ENCODE peak calls at places on chromosome 18, in five cellular contexts. One of them, this sample, is unnamed.

GRCh38 chr18:78728301-78729098 is 251.1 kb upstream of the SALL3 start:
- DNase-seq in neural progenitor cell: no peak
- DNase-seq in IMR-90: no peak
- DNase-seq in adipocyte: no peak
- DNase-seq in fibroblast of lung: no peak
- DNase-seq in this sample: no peak

GRCh38 chr18:38297910-38298309 is 732.3 kb upstream of the CELF4 start:
- DNase-seq in neural progenitor cell: no peak
- DNase-seq in IMR-90: no peak
- DNase-seq in adipocyte: no peak
- DNase-seq in fibroblast of lung: no peak
- DNase-seq in this sample: no peak

GRCh38 chr18:68925268-68925667 is 127.4 kb downstream of the CCDC102B start:
- DNase-seq in neural progenitor cell: peak; percentile 33
- DNase-seq in IMR-90: no peak
- DNase-seq in adipocyte: peak; percentile 45
- DNase-seq in fibroblast of lung: peak; percentile 12
- DNase-seq in this sample: peak; percentile 9

GRCh38 chr18:80247403-80247916 is at the start of gene PARD6G:
- DNase-seq in neural progenitor cell: peak; percentile 90
- DNase-seq in IMR-90: peak; percentile 60
- DNase-seq in adipocyte: peak; percentile 95
- DNase-seq in fibroblast of lung: peak; percentile 64
- DNase-seq in this sample: peak; percentile 63

GRCh38 chr18:69628774-69629359 is 228.2 kb downstream of the DOK6 start:
- DNase-seq in neural progenitor cell: no peak
- DNase-seq in IMR-90: no peak
- DNase-seq in adipocyte: no peak
- DNase-seq in fibroblast of lung: no peak
- DNase-seq in this sample: no peak

GRCh38 chr18:36493349-36494281 is 196.1 kb downstream of the FHOD3 start:
- DNase-seq in neural progenitor cell: peak; percentile 55
- DNase-seq in IMR-90: peak; percentile 51
- DNase-seq in adipocyte: no peak
- DNase-seq in fibroblast of lung: no peak
- DNase-seq in this sample: no peak

GRCh38 chr18:13583567-13584245 is 142.7 kb downstream of the FAM210A start:
- DNase-seq in neural progenitor cell: peak; percentile 62
- DNase-seq in IMR-90: no peak
- DNase-seq in adipocyte: no peak
- DNase-seq in fibroblast of lung: no peak
- DNase-seq in this sample: no peak

GRCh38 chr18:63578357-63578958 is 8.7 kb upstream of the SERPINB13 start:
- DNase-seq in neural progenitor cell: peak; percentile 55
- DNase-seq in IMR-90: peak; percentile 36
- DNase-seq in adipocyte: peak; percentile 75
- DNase-seq in fibroblast of lung: peak; percentile 36
- DNase-seq in this sample: peak; percentile 69

GRCh38 chr18:61893304-61893970 is 630 bp upstream of the RNF152 start:
- DNase-seq in neural progenitor cell: peak; percentile 81
- DNase-seq in IMR-90: peak; percentile 61
- DNase-seq in adipocyte: peak; percentile 75
- DNase-seq in fibroblast of lung: peak; percentile 35
- DNase-seq in this sample: no peak

GRCh38 chr18:43774497-43774896 is 497.2 kb upstream of the SYT4 start:
- DNase-seq in neural progenitor cell: peak; percentile 50
- DNase-seq in IMR-90: no peak
- DNase-seq in adipocyte: no peak
- DNase-seq in fibroblast of lung: no peak
- DNase-seq in this sample: no peak

GRCh38 chr18:28916436-28916835 is 739.5 kb upstream of the CDH2 start:
- DNase-seq in neural progenitor cell: no peak
- DNase-seq in IMR-90: no peak
- DNase-seq in adipocyte: no peak
- DNase-seq in fibroblast of lung: no peak
- DNase-seq in this sample: no peak

GRCh38 chr18:28412521-28412920 is 235.6 kb upstream of the CDH2 start:
- DNase-seq in neural progenitor cell: no peak
- DNase-seq in IMR-90: no peak
- DNase-seq in adipocyte: no peak
- DNase-seq in fibroblast of lung: no peak
- DNase-seq in this sample: no peak

GRCh38 chr18:43587538-43588153 is 310.4 kb upstream of the SYT4 start:
- DNase-seq in neural progenitor cell: peak; percentile 37
- DNase-seq in IMR-90: peak; percentile 41
- DNase-seq in adipocyte: peak; percentile 73
- DNase-seq in fibroblast of lung: peak; percentile 64
- DNase-seq in this sample: peak; percentile 34

GRCh38 chr18:62716679-62717058 is 1.3 kb downstream of the PHLPP1 start:
- DNase-seq in neural progenitor cell: peak; percentile 79
- DNase-seq in IMR-90: no peak
- DNase-seq in adipocyte: peak; percentile 66
- DNase-seq in fibroblast of lung: peak; percentile 14
- DNase-seq in this sample: peak; percentile 39

GRCh38 chr18:46632401-46633089 is 24.5 kb downstream of the LOXHD1 start:
- DNase-seq in neural progenitor cell: no peak
- DNase-seq in IMR-90: peak; percentile 17
- DNase-seq in adipocyte: no peak
- DNase-seq in fibroblast of lung: no peak
- DNase-seq in this sample: peak; percentile 61

GRCh38 chr18:40698129-40698528 is 1256.9 kb upstream of the PIK3C3 start:
- DNase-seq in neural progenitor cell: no peak
- DNase-seq in IMR-90: no peak
- DNase-seq in adipocyte: no peak
- DNase-seq in fibroblast of lung: no peak
- DNase-seq in this sample: no peak

GRCh38 chr18:36446059-36446458 is 148.5 kb downstream of the FHOD3 start:
- DNase-seq in neural progenitor cell: no peak
- DNase-seq in IMR-90: peak; percentile 33
- DNase-seq in adipocyte: no peak
- DNase-seq in fibroblast of lung: no peak
- DNase-seq in this sample: peak; percentile 64

GRCh38 chr18:72848534-72849237 is 19.1 kb downstream of the NETO1 start:
- DNase-seq in neural progenitor cell: no peak
- DNase-seq in IMR-90: no peak
- DNase-seq in adipocyte: no peak
- DNase-seq in fibroblast of lung: no peak
- DNase-seq in this sample: peak; percentile 88

GRCh38 chr18:59220784-59221765 is 1.1 kb downstream of the GRP start:
- DNase-seq in neural progenitor cell: peak; percentile 59
- DNase-seq in IMR-90: no peak
- DNase-seq in adipocyte: no peak
- DNase-seq in fibroblast of lung: no peak
- DNase-seq in this sample: no peak

GRCh38 chr18:23422751-23423418 is 30.2 kb upstream of the RIOK3 start:
- DNase-seq in neural progenitor cell: no peak
- DNase-seq in IMR-90: peak; percentile 16
- DNase-seq in adipocyte: peak; percentile 45
- DNase-seq in fibroblast of lung: peak; percentile 21
- DNase-seq in this sample: peak; percentile 91

GRCh38 chr18:13474907-13475306 is 251.5 kb downstream of the FAM210A start:
- DNase-seq in neural progenitor cell: no peak
- DNase-seq in IMR-90: no peak
- DNase-seq in adipocyte: no peak
- DNase-seq in fibroblast of lung: no peak
- DNase-seq in this sample: no peak

GRCh38 chr18:58967643-58968291 is 103.1 kb downstream of the ZNF532 start:
- DNase-seq in neural progenitor cell: no peak
- DNase-seq in IMR-90: peak; percentile 42
- DNase-seq in adipocyte: no peak
- DNase-seq in fibroblast of lung: peak; percentile 44
- DNase-seq in this sample: no peak

GRCh38 chr18:596288-596881 is 403 bp upstream of the CLUL1 start:
- DNase-seq in neural progenitor cell: peak; percentile 87
- DNase-seq in IMR-90: no peak
- DNase-seq in adipocyte: no peak
- DNase-seq in fibroblast of lung: no peak
- DNase-seq in this sample: peak; percentile 61

GRCh38 chr18:44051088-44051487 is 629.6 kb upstream of the SETBP1 start:
- DNase-seq in neural progenitor cell: peak; percentile 36
- DNase-seq in IMR-90: no peak
- DNase-seq in adipocyte: peak; percentile 11
- DNase-seq in fibroblast of lung: no peak
- DNase-seq in this sample: no peak

GRCh38 chr18:1149709-1150108 is 245.0 kb downstream of the ADCYAP1 start:
- DNase-seq in neural progenitor cell: no peak
- DNase-seq in IMR-90: no peak
- DNase-seq in adipocyte: no peak
- DNase-seq in fibroblast of lung: no peak
- DNase-seq in this sample: no peak

GRCh38 chr18:33666915-33667314 is 88.9 kb downstream of the ASXL3 start:
- DNase-seq in neural progenitor cell: no peak
- DNase-seq in IMR-90: no peak
- DNase-seq in adipocyte: no peak
- DNase-seq in fibroblast of lung: no peak
- DNase-seq in this sample: no peak

GRCh38 chr18:12438257-12438656 is 30.5 kb downstream of the PRELID3A start:
- DNase-seq in neural progenitor cell: no peak
- DNase-seq in IMR-90: no peak
- DNase-seq in adipocyte: no peak
- DNase-seq in fibroblast of lung: no peak
- DNase-seq in this sample: no peak

GRCh38 chr18:12441475-12442035 is 33.8 kb downstream of the PRELID3A start:
- DNase-seq in neural progenitor cell: no peak
- DNase-seq in IMR-90: no peak
- DNase-seq in adipocyte: no peak
- DNase-seq in fibroblast of lung: no peak
- DNase-seq in this sample: no peak

GRCh38 chr18:12449040-12449814 is 41.5 kb downstream of the PRELID3A start:
- DNase-seq in neural progenitor cell: peak; percentile 38
- DNase-seq in IMR-90: no peak
- DNase-seq in adipocyte: no peak
- DNase-seq in fibroblast of lung: no peak
- DNase-seq in this sample: no peak

GRCh38 chr18:12442946-12443345 is 35.2 kb downstream of the PRELID3A start:
- DNase-seq in neural progenitor cell: no peak
- DNase-seq in IMR-90: peak; percentile 75
- DNase-seq in adipocyte: no peak
- DNase-seq in fibroblast of lung: no peak
- DNase-seq in this sample: peak; percentile 42

DNA sequence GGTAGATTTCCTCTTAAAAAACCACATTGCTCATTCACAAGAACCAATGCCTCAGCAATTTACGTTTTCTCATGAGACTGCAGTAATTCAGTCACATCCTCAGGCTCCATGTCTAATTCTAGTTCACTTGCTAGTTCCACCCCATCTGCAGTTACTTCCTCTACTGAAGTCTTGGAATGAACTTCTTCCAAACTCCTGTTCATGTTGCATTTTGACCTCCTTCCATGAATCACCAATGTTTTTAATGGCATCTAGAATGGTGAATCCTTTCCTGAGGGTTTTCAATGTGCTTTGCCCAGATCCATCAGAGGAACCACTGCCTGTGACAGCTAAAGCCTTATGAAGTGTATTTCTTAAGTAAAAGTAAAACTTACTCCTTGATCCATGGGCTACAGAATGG is 35.9 kb downstream of the PRELID3A start:
- DNase-seq in neural progenitor cell: no peak
- DNase-seq in IMR-90: peak; percentile 14
- DNase-seq in adipocyte: no peak
- DNase-seq in fibroblast of lung: no peak
- DNase-seq in this sample: no peak
- H3K4me1 ChIP-seq in neural progenitor cell: no peaks in the 10 kb centered on the region
- H3K4me1 ChIP-seq in IMR-90: no peaks in the 10 kb centered on the region
- H3K4me1 ChIP-seq in adipocyte: no peaks in the 10 kb centered on the region
- H3K4me1 ChIP-seq in fibroblast of lung: no peaks in the 10 kb centered on the region
- H3K4me1 ChIP-seq in this sample: no peaks in the 10 kb centered on the region

GRCh38 chr18:48580782-48581181 is 42.0 kb downstream of the CTIF start:
- DNase-seq in neural progenitor cell: peak; percentile 41
- DNase-seq in IMR-90: no peak
- DNase-seq in adipocyte: no peak
- DNase-seq in fibroblast of lung: no peak
- DNase-seq in this sample: no peak

GRCh38 chr18:48582946-48583345 is 44.1 kb downstream of the CTIF start:
- DNase-seq in neural progenitor cell: no peak
- DNase-seq in IMR-90: no peak
- DNase-seq in adipocyte: no peak
- DNase-seq in fibroblast of lung: no peak
- DNase-seq in this sample: no peak

GRCh38 chr18:48580066-48580465 is 41.2 kb downstream of the CTIF start:
- DNase-seq in neural progenitor cell: no peak
- DNase-seq in IMR-90: no peak
- DNase-seq in adipocyte: no peak
- DNase-seq in fibroblast of lung: no peak
- DNase-seq in this sample: no peak

GRCh38 chr18:48581941-48582340 is 43.1 kb downstream of the CTIF start:
- DNase-seq in neural progenitor cell: no peak
- DNase-seq in IMR-90: no peak
- DNase-seq in adipocyte: no peak
- DNase-seq in fibroblast of lung: no peak
- DNase-seq in this sample: no peak

DNA sequence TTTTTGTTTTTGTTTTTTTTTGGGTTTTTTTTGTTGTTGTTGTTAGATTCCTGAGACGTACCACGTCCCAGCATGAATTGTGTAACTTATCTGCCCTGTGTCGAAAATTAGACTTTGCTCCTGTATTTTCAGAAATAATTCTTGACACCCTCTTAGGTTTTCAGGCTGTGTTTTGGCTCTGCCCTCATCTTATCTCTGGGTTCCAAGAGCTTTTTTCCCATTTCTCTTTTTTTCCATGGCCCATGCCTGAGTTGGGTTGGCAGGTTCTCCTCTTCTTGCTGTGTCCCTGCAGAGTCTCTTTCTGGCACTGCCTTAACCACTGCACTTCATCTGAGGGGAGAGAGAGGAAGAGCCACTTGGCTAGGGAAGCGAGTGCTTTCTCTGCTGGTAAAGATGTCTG is 42.4 kb downstream of the CTIF start:
- DNase-seq in neural progenitor cell: no peak
- DNase-seq in IMR-90: no peak
- DNase-seq in adipocyte: no peak
- DNase-seq in fibroblast of lung: no peak
- DNase-seq in this sample: no peak
- H3K9ac ChIP-seq in neural progenitor cell: no peak overlapping the region
- H3K9ac ChIP-seq in IMR-90: no peak overlapping the region
- H3K9ac ChIP-seq in adipocyte: peak overlapping the region; percentile 68
- H3K9ac ChIP-seq in fibroblast of lung: no peak overlapping the region
- H3K9ac ChIP-seq in this sample: no peak overlapping the region

GRCh38 chr18:26543368-26543767 is 5.0 kb downstream of the KCTD1 start:
- DNase-seq in neural progenitor cell: no peak
- DNase-seq in IMR-90: no peak
- DNase-seq in adipocyte: no peak
- DNase-seq in fibroblast of lung: no peak
- DNase-seq in this sample: no peak
- H3K4me3 ChIP-seq in neural progenitor cell: no peak overlapping the region
- H3K4me3 ChIP-seq in IMR-90: no peak overlapping the region
- H3K4me3 ChIP-seq in adipocyte: no peak overlapping the region
- H3K4me3 ChIP-seq in fibroblast of lung: no peak overlapping the region
- H3K4me3 ChIP-seq in this sample: peak overlapping the region; percentile 71

DNA sequence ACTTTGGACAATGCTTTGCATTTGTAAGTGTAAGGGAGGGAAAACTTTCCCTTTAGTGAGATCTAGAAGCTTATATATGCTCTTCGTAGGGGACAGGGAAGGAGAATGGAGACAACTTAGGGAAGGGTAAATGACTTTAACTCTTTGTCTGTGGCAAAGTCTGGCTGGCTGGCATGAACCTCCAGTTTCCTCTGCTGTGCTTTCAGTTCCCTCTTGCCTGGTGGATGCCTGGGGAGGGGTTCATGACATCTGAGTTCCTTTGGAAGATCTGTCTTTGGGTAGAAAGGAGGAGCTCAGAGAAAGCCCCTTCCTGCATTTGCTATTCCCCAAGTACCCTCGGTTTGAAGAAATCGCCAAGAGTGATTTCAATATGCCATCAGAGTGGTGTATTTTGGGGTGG is 143.6 kb downstream of the VAPA start:
- DNase-seq in neural progenitor cell: no peak
- DNase-seq in IMR-90: no peak
- DNase-seq in adipocyte: no peak
- DNase-seq in fibroblast of lung: no peak
- DNase-seq in this sample: no peak
- H3K4me1 ChIP-seq in neural progenitor cell: peaks cover 23% of the 10 kb centered on the region
- H3K4me1 ChIP-seq in IMR-90: peaks cover 39% of the 10 kb centered on the region
- H3K4me1 ChIP-seq in adipocyte: peaks cover 37% of the 10 kb centered on the region
- H3K4me1 ChIP-seq in fibroblast of lung: peaks cover 15% of the 10 kb centered on the region
- H3K4me1 ChIP-seq in this sample: peaks cover 21% of the 10 kb centered on the region

This sample was measured in PC-3.